ENCODE peak calls at places on chromosomes 11 and 22, in seven cellular contexts. L is activated T-helper 9 cell treated with anti-CD3 and anti-CD28 coated beads, Interleukin-2, amount 50 U/mL, for 16 hours; F is caudate nucleus; P is fibroblast of gingiva; J is cardiac septum; W is GM04503; Y is A172. Q is an unnamed sample.
A peak's percentile ranks its signal among the peaks of the same experiment; 100 is the strongest.

GRCh38 chr11:60950024-60950423 is 2.0 kb downstream of the SLC15A3 start:
- DNase-seq in F (no peak), J (no peak), W (no peak), Y (no peak), P (no peak), L (no peak), Q (no peak)

GRCh38 chr11:14409891-14410290 is 50.9 kb upstream of the RRAS2 start:
- DNase-seq in W (no peak), F (no peak), P (no peak), Y (no peak), J (no peak), L (no peak), Q (no peak)

GRCh38 chr11:77557553-77557952 is 32.2 kb upstream of the AQP11 start:
- DNase-seq in L (no peak), J (no peak), Y (peak; percentile 38), W (no peak), P (no peak), F (peak; percentile 6), Q (no peak)

GRCh38 chr11:90229791-90230190 is 6.9 kb upstream of the CHORDC1 start:
- DNase-seq in P (no peak), W (no peak), Y (peak; percentile 1), F (no peak), L (no peak), J (no peak), Q (no peak)

GRCh38 chr11:10693509-10694071 is at the start of gene IRAG1:
- DNase-seq in P (peak; percentile 32), L (no peak), F (no peak), W (no peak), J (no peak), Y (no peak), Q (no peak)

GRCh38 chr11:92046103-92046502 is 178.5 kb upstream of the FAT3 start:
- DNase-seq in L (no peak), P (no peak), W (no peak), F (no peak), Y (no peak), J (no peak), Q (no peak)

GRCh38 chr11:69870772-69871171 is 51.6 kb upstream of the FGF3 start:
- DNase-seq in W (no peak), J (no peak), Y (no peak), P (no peak), L (no peak), F (no peak), Q (no peak)

GRCh38 chr22:22945195-22945594 is 57.6 kb downstream of the IGLL5 start:
- DNase-seq in W (no peak), P (no peak), J (peak; percentile 35), Y (no peak), L (no peak), F (no peak), Q (no peak)

GRCh38 chr11:77821349-77821851 is 456 bp downstream of the AAMDC start:
- DNase-seq in W (no peak), P (peak; percentile 16), Y (peak; percentile 26), L (no peak), J (no peak), F (peak; percentile 45), Q (no peak)